ENCODE peak calls at places on chromosome 10, in five cellular contexts. One of them, this sample, is unnamed.

GRCh38 chr10:110793128-110793812 is 78.5 kb upstream of the PDCD4 start:
- DNase-seq in fibroblast of the aortic adventitia: no peak
- DNase-seq in nephron progenitor cell: no peak
- DNase-seq in astrocyte: no peak
- DNase-seq in cardiac fibroblast: no peak
- DNase-seq in this sample: no peak

GRCh38 chr10:84360634-84361365 is 32.4 kb downstream of the CCSER2 start:
- DNase-seq in fibroblast of the aortic adventitia: peak
- DNase-seq in cardiac fibroblast: peak
- DNase-seq in nephron progenitor cell: no peak
- DNase-seq in astrocyte: peak
- DNase-seq in this sample: no peak

GRCh38 chr10:89591111-89591795 is 53.8 kb downstream of the PANK1 start:
- DNase-seq in cardiac fibroblast: peak
- DNase-seq in astrocyte: peak
- DNase-seq in fibroblast of the aortic adventitia: no peak
- DNase-seq in nephron progenitor cell: no peak
- DNase-seq in this sample: no peak

GRCh38 chr10:93630609-93631320 is 18.4 kb downstream of the PDE6C start:
- DNase-seq in nephron progenitor cell: no peak
- DNase-seq in cardiac fibroblast: no peak
- DNase-seq in fibroblast of the aortic adventitia: no peak
- DNase-seq in astrocyte: no peak
- DNase-seq in this sample: no peak

GRCh38 chr10:79321951-79322350 is 25.3 kb upstream of the PPIF start:
- DNase-seq in nephron progenitor cell: no peak
- DNase-seq in astrocyte: no peak
- DNase-seq in cardiac fibroblast: no peak
- DNase-seq in fibroblast of the aortic adventitia: no peak
- DNase-seq in this sample: no peak

GRCh38 chr10:11024596-11024995 is 6.9 kb downstream of the CELF2 start:
- DNase-seq in cardiac fibroblast: peak
- DNase-seq in nephron progenitor cell: no peak
- DNase-seq in astrocyte: no peak
- DNase-seq in fibroblast of the aortic adventitia: peak
- DNase-seq in this sample: no peak

GRCh38 chr10:61897671-61898434 is 3.6 kb upstream of the ARID5B start:
- DNase-seq in astrocyte: peak
- DNase-seq in cardiac fibroblast: peak
- DNase-seq in fibroblast of the aortic adventitia: peak
- DNase-seq in nephron progenitor cell: peak
- DNase-seq in this sample: no peak

GRCh38 chr10:91681361-91682276 is 48.7 kb upstream of the PPP1R3C start:
- DNase-seq in astrocyte: no peak
- DNase-seq in cardiac fibroblast: peak
- DNase-seq in nephron progenitor cell: no peak
- DNase-seq in fibroblast of the aortic adventitia: no peak
- DNase-seq in this sample: no peak

GRCh38 chr10:50420166-50420565 is 168.8 kb upstream of the ASAH2 start:
- DNase-seq in fibroblast of the aortic adventitia: no peak
- DNase-seq in cardiac fibroblast: no peak
- DNase-seq in nephron progenitor cell: no peak
- DNase-seq in astrocyte: no peak
- DNase-seq in this sample: no peak

GRCh38 chr10:78247821-78248220 is 214.2 kb downstream of the RPS24 start:
- DNase-seq in nephron progenitor cell: no peak
- DNase-seq in fibroblast of the aortic adventitia: no peak
- DNase-seq in astrocyte: no peak
- DNase-seq in cardiac fibroblast: no peak
- DNase-seq in this sample: no peak

GRCh38 chr10:49783645-49784044 is 21.5 kb upstream of the OGDHL start:
- DNase-seq in fibroblast of the aortic adventitia: no peak
- DNase-seq in astrocyte: no peak
- DNase-seq in cardiac fibroblast: no peak
- DNase-seq in nephron progenitor cell: no peak
- DNase-seq in this sample: no peak

GRCh38 chr10:13536674-13537366 is 8.0 kb upstream of the BEND7 start:
- DNase-seq in nephron progenitor cell: peak
- DNase-seq in cardiac fibroblast: peak
- DNase-seq in astrocyte: peak
- DNase-seq in fibroblast of the aortic adventitia: peak
- DNase-seq in this sample: no peak

GRCh38 chr10:100519321-100520051 is at the start of gene SEC31B:
- DNase-seq in fibroblast of the aortic adventitia: no peak
- DNase-seq in astrocyte: no peak
- DNase-seq in cardiac fibroblast: no peak
- DNase-seq in nephron progenitor cell: peak
- DNase-seq in this sample: peak

GRCh38 chr10:61486251-61486650 is 33.1 kb upstream of the TMEM26 start:
- DNase-seq in cardiac fibroblast: no peak
- DNase-seq in nephron progenitor cell: no peak
- DNase-seq in fibroblast of the aortic adventitia: no peak
- DNase-seq in astrocyte: no peak
- DNase-seq in this sample: no peak

GRCh38 chr10:28432210-28432676 is 100.7 kb upstream of the WAC start:
- DNase-seq in cardiac fibroblast: peak
- DNase-seq in nephron progenitor cell: peak
- DNase-seq in astrocyte: peak
- DNase-seq in fibroblast of the aortic adventitia: peak
- DNase-seq in this sample: no peak

GRCh38 chr10:63711866-63712716 is 190.9 kb downstream of the REEP3 start:
- DNase-seq in nephron progenitor cell: no peak
- DNase-seq in cardiac fibroblast: peak
- DNase-seq in fibroblast of the aortic adventitia: peak
- DNase-seq in astrocyte: peak
- DNase-seq in this sample: no peak

GRCh38 chr10:36336315-36336714 is 694.2 kb upstream of the FZD8 start:
- DNase-seq in fibroblast of the aortic adventitia: peak
- DNase-seq in nephron progenitor cell: no peak
- DNase-seq in cardiac fibroblast: peak
- DNase-seq in astrocyte: peak
- DNase-seq in this sample: no peak

GRCh38 chr10:29257106-29257783 is 31.6 kb upstream of the LYZL1 start:
- DNase-seq in fibroblast of the aortic adventitia: peak
- DNase-seq in astrocyte: peak
- DNase-seq in cardiac fibroblast: peak
- DNase-seq in nephron progenitor cell: peak
- DNase-seq in this sample: no peak

GRCh38 chr10:65500716-65501115 is 1425.1 kb upstream of the LRRTM3 start:
- DNase-seq in fibroblast of the aortic adventitia: no peak
- DNase-seq in cardiac fibroblast: no peak
- DNase-seq in nephron progenitor cell: no peak
- DNase-seq in astrocyte: no peak
- DNase-seq in this sample: no peak

GRCh38 chr10:34884272-34884952 is 69.3 kb upstream of the PARD3 start:
- DNase-seq in astrocyte: no peak
- DNase-seq in nephron progenitor cell: no peak
- DNase-seq in cardiac fibroblast: no peak
- DNase-seq in fibroblast of the aortic adventitia: no peak
- DNase-seq in this sample: no peak

GRCh38 chr10:72315611-72316385 is 38.9 kb downstream of the DNAJB12 start:
- DNase-seq in astrocyte: peak
- DNase-seq in fibroblast of the aortic adventitia: peak
- DNase-seq in nephron progenitor cell: no peak
- DNase-seq in cardiac fibroblast: peak
- DNase-seq in this sample: no peak

GRCh38 chr10:16907720-16908119 is 90.5 kb upstream of the RSU1 start:
- DNase-seq in fibroblast of the aortic adventitia: no peak
- DNase-seq in astrocyte: no peak
- DNase-seq in cardiac fibroblast: no peak
- DNase-seq in nephron progenitor cell: no peak
- DNase-seq in this sample: no peak

GRCh38 chr10:65570143-65571010 is 1355.5 kb upstream of the LRRTM3 start:
- DNase-seq in cardiac fibroblast: peak
- DNase-seq in astrocyte: peak
- DNase-seq in nephron progenitor cell: peak
- DNase-seq in fibroblast of the aortic adventitia: peak
- DNase-seq in this sample: peak

GRCh38 chr10:66180651-66181318 is 745.1 kb upstream of the LRRTM3 start:
- DNase-seq in fibroblast of the aortic adventitia: peak
- DNase-seq in cardiac fibroblast: peak
- DNase-seq in astrocyte: peak
- DNase-seq in nephron progenitor cell: peak
- DNase-seq in this sample: no peak

GRCh38 chr10:6337382-6337781 is 134.7 kb downstream of the PFKFB3 start:
- DNase-seq in astrocyte: no peak
- DNase-seq in fibroblast of the aortic adventitia: no peak
- DNase-seq in cardiac fibroblast: no peak
- DNase-seq in nephron progenitor cell: no peak
- DNase-seq in this sample: no peak

GRCh38 chr10:73293461-73293860 is 41.0 kb upstream of the MRPS16 start:
- DNase-seq in cardiac fibroblast: no peak
- DNase-seq in nephron progenitor cell: no peak
- DNase-seq in fibroblast of the aortic adventitia: no peak
- DNase-seq in astrocyte: no peak
- DNase-seq in this sample: no peak

GRCh38 chr10:111316607-111317006 is 239.8 kb downstream of the ADRA2A start:
- DNase-seq in fibroblast of the aortic adventitia: no peak
- DNase-seq in cardiac fibroblast: no peak
- DNase-seq in nephron progenitor cell: peak
- DNase-seq in astrocyte: no peak
- DNase-seq in this sample: no peak

GRCh38 chr10:60433684-60434083 is 44.0 kb upstream of the ANK3 start:
- DNase-seq in astrocyte: peak
- DNase-seq in nephron progenitor cell: no peak
- DNase-seq in cardiac fibroblast: peak
- DNase-seq in fibroblast of the aortic adventitia: peak
- DNase-seq in this sample: no peak

GRCh38 chr10:89515031-89515841 is 20.2 kb downstream of the SLC16A12 start:
- DNase-seq in nephron progenitor cell: no peak
- DNase-seq in cardiac fibroblast: peak
- DNase-seq in fibroblast of the aortic adventitia: peak
- DNase-seq in astrocyte: peak
- DNase-seq in this sample: no peak

GRCh38 chr10:76270464-76270863 is 839.0 kb downstream of the LRMDA start:
- DNase-seq in nephron progenitor cell: no peak
- DNase-seq in fibroblast of the aortic adventitia: no peak
- DNase-seq in cardiac fibroblast: no peak
- DNase-seq in astrocyte: no peak
- DNase-seq in this sample: no peak
- TF ChIP-seq CTCF in nephron progenitor cell: no peak
- TF ChIP-seq CTCF in fibroblast of the aortic adventitia: no peak
- TF ChIP-seq CTCF in cardiac fibroblast: no peak
- TF ChIP-seq CTCF in astrocyte: no peak
- TF ChIP-seq CTCF in this sample: no peak

GRCh38 chr10:68553599-68553998 is 6.5 kb upstream of the TET1 start:
- DNase-seq in nephron progenitor cell: no peak
- DNase-seq in astrocyte: no peak
- DNase-seq in fibroblast of the aortic adventitia: no peak
- DNase-seq in cardiac fibroblast: no peak
- DNase-seq in this sample: no peak

GRCh38 chr10:68553138-68553537 is 7.0 kb upstream of the TET1 start:
- DNase-seq in cardiac fibroblast: no peak
- DNase-seq in astrocyte: no peak
- DNase-seq in fibroblast of the aortic adventitia: no peak
- DNase-seq in nephron progenitor cell: no peak
- DNase-seq in this sample: no peak

DNA sequence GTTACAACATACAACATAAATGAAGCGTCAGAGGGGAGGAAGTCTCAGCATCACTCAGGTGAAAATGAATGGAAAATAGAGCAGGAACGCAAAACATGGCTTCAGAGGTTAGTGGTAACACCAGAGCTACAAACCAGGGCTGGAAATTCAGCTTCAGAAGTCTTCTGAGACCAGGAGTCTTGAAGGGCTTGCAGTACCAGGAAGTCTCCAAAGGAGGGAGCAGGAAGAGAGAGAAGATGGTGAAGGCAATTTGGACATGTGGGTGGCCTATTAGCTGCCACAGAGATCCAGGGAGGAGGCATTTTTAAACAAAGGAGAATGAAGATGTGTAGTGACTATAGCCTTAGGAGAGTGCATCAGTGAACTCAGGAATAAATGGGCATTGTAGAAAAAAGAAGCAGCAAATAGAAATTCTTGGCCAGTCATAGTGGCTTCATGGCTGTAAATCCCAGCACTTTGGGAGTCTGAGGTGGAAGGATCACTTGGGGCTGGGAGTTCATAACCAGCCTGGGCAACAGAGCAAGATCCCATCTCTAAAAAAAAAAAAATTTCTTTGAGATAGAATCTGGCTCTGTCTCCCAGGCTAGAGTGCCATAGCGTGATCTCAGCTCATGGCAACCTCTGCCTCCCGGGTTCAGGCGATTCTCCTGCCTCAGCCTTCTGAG is 9.3 kb upstream of the TET1 start:
- DNase-seq in nephron progenitor cell: peak
- DNase-seq in fibroblast of the aortic adventitia: peak
- DNase-seq in cardiac fibroblast: peak
- DNase-seq in astrocyte: peak
- DNase-seq in this sample: no peak
- TF ChIP-seq CTCF in nephron progenitor cell: peak
- TF ChIP-seq CTCF in fibroblast of the aortic adventitia: peak
- TF ChIP-seq CTCF in cardiac fibroblast: peak
- TF ChIP-seq CTCF in astrocyte: peak
- TF ChIP-seq CTCF in this sample: peak

GRCh38 chr10:102615361-102615760 is 28.9 kb upstream of the TRIM8 start:
- DNase-seq in astrocyte: no peak
- DNase-seq in fibroblast of the aortic adventitia: no peak
- DNase-seq in cardiac fibroblast: no peak
- DNase-seq in nephron progenitor cell: peak
- DNase-seq in this sample: no peak
- TF ChIP-seq CTCF in astrocyte: peak
- TF ChIP-seq CTCF in fibroblast of the aortic adventitia: peak
- TF ChIP-seq CTCF in cardiac fibroblast: peak
- TF ChIP-seq CTCF in nephron progenitor cell: peak
- TF ChIP-seq CTCF in this sample: peak

GRCh38 chr10:132386419-132386831 is 10.6 kb upstream of the PWWP2B start:
- DNase-seq in astrocyte: no peak
- DNase-seq in cardiac fibroblast: no peak
- DNase-seq in nephron progenitor cell: no peak
- DNase-seq in fibroblast of the aortic adventitia: no peak
- DNase-seq in this sample: no peak

GRCh38 chr10:132385721-132386418 is 11.1 kb upstream of the PWWP2B start:
- DNase-seq in cardiac fibroblast: no peak
- DNase-seq in astrocyte: no peak
- DNase-seq in nephron progenitor cell: no peak
- DNase-seq in fibroblast of the aortic adventitia: no peak
- DNase-seq in this sample: no peak

GRCh38 chr10:132388901-132389630 is 7.9 kb upstream of the PWWP2B start:
- DNase-seq in nephron progenitor cell: peak
- DNase-seq in astrocyte: no peak
- DNase-seq in cardiac fibroblast: no peak
- DNase-seq in fibroblast of the aortic adventitia: no peak
- DNase-seq in this sample: no peak

GRCh38 chr10:132389631-132390454 is 7.2 kb upstream of the PWWP2B start:
- DNase-seq in cardiac fibroblast: no peak
- DNase-seq in nephron progenitor cell: no peak
- DNase-seq in astrocyte: no peak
- DNase-seq in fibroblast of the aortic adventitia: peak
- DNase-seq in this sample: no peak

DNA sequence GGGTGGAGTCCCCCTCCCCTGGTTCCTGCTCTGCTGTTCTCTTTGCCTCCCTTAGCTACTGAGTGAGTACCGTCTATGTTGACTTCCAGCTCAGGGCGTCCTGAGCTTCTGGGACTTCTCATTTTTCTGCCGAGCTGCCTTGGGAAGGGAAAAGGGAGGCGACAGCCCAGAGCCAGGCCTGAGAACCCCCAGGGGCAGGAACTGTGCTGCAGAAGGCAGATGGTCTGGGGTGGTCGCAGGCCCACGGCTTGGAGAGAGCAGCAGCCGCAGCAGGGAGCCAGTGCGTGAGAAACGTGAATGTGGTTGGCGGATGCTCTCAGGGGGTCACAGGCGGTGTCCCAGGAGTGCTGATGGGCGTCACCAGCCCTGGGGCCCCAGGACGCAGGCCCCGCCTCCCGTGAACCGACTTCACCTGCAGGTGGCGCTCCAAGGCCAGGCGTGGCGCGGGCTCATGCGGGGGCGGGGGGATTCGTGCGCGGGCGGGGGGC is 9.2 kb upstream of the PWWP2B start:
- DNase-seq in cardiac fibroblast: peak
- DNase-seq in fibroblast of the aortic adventitia: peak
- DNase-seq in nephron progenitor cell: peak
- DNase-seq in astrocyte: no peak
- DNase-seq in this sample: no peak
- TF ChIP-seq CTCF in cardiac fibroblast: peak
- TF ChIP-seq CTCF in fibroblast of the aortic adventitia: peak
- TF ChIP-seq CTCF in nephron progenitor cell: peak
- TF ChIP-seq CTCF in astrocyte: peak
- TF ChIP-seq CTCF in this sample: peak